ENCODE peak calls at places on chromosomes 3 and 15, in four cellular contexts. Z, D, L and Y are unnamed samples. For H3K9me3, the result is how much of the 10 kb centered on the place peaks cover.

GRCh38 chr3:140365872-140366697 is 311.8 kb upstream of the TRIM42 start:
- DNase-seq in Z (no peak), L (no peak), D (no peak), Y (no peak)

GRCh38 chr3:30286007-30286669 is 320.3 kb upstream of the TGFBR2 start:
- DNase-seq in D (peak), Z (peak), L (peak), Y (peak)

GRCh38 chr3:158095302-158095997 is 10.8 kb downstream of the SHOX2 start:
- DNase-seq in L (no peak), Z (no peak), D (no peak), Y (no peak)

GRCh38 chr3:195693428-195694216 is 27.2 kb upstream of the MUC20 start:
- DNase-seq in D (no peak), Z (no peak), L (no peak), Y (no peak)

GRCh38 chr3:99119312-99119810 is 217.9 kb upstream of the DCBLD2 start:
- DNase-seq in L (peak), Z (peak), D (peak), Y (no peak)

GRCh38 chr3:127954642-127955041 is 39.6 kb downstream of the KBTBD12 start:
- DNase-seq in Z (no peak), D (no peak), L (no peak), Y (no peak)

GRCh38 chr3:10926831-10927521 is 65.6 kb upstream of the SLC6A1 start:
- DNase-seq in Z (no peak), D (peak), L (peak), Y (peak)

GRCh38 chr3:10344944-10345575 is 24.1 kb upstream of the SEC13 start:
- DNase-seq in D (no peak), Z (no peak), L (no peak), Y (no peak)

GRCh38 chr15:41801185-41801584 is 26.7 kb upstream of the JMJD7 start:
- DNase-seq in D (no peak), L (no peak), Z (no peak), Y (no peak)

GRCh38 chr3:46129588-46130272 is 78.4 kb downstream of the CCR1 start:
- DNase-seq in D (no peak), Z (no peak), L (no peak), Y (no peak)

GRCh38 chr3:140553591-140553990 is 124.3 kb upstream of the TRIM42 start:
- DNase-seq in Z (no peak), L (no peak), D (no peak), Y (no peak)

GRCh38 chr3:195885036-195885871 is 23.1 kb downstream of the TNK2 start:
- DNase-seq in Z (no peak), D (no peak), L (no peak), Y (no peak)

GRCh38 chr3:130345487-130346079 is at the start of gene COL6A5:
- DNase-seq in Z (no peak), L (no peak), D (no peak), Y (peak)

GRCh38 chr3:125644036-125645025 is 49.0 kb upstream of the OSBPL11 start:
- DNase-seq in D (no peak), L (peak), Z (peak), Y (no peak)

GRCh38 chr3:21722768-21723167 is 28.2 kb downstream of the ZNF385D start:
- DNase-seq in D (no peak), L (no peak), Z (no peak), Y (no peak)
- H3K9me3 ChIP-seq in D (under half), L (under half), Z (under half), Y (under half)

GRCh38 chr15:25055356-25056068 is 100.7 kb downstream of the SNRPN start:
- DNase-seq in D (no peak), Z (no peak), L (no peak), Y (no peak)

GRCh38 chr15:25054943-25055342 is 100.2 kb downstream of the SNRPN start:
- DNase-seq in L (no peak), D (no peak), Z (no peak), Y (no peak)

GRCh38 chr15:25058080-25058785 is 103.4 kb downstream of the SNRPN start:
- DNase-seq in Z (no peak), L (no peak), D (no peak), Y (no peak)

GRCh38 chr15:25057574-25057973 is 102.8 kb downstream of the SNRPN start:
- DNase-seq in D (no peak), L (no peak), Z (no peak), Y (no peak)

GRCh38 chr15:25056484-25057429 is 102.0 kb downstream of the SNRPN start:
- DNase-seq in D (no peak), Z (no peak), L (no peak), Y (no peak)
- H3K9me3 ChIP-seq in D (under half), Z (half or more), L (under half), Y (under half)

DNA sequence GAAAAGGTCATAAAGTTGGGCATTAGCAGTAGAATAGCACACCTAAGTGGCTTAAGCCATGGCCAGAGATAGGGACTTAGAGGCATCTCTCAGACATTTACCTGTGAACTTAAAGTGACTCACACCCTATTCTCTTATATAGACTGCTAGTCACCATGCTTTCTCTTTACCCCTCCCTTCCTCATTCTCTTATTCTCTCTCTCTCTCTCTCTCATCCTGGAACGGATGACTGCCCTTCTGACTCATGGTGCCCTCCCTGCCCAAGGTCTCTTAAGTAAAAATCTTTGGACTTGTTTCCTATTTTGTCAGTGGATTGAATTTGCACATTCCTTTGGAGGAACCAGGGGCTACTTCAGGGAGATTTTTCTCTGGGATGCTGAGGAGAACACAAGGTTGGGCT is 58.8 kb downstream of the NPAP1 start:
- DNase-seq in D (no peak), L (no peak), Z (no peak), Y (no peak)
- H3K9me3 ChIP-seq in D (under half), L (under half), Z (under half), Y (under half)

DNA sequence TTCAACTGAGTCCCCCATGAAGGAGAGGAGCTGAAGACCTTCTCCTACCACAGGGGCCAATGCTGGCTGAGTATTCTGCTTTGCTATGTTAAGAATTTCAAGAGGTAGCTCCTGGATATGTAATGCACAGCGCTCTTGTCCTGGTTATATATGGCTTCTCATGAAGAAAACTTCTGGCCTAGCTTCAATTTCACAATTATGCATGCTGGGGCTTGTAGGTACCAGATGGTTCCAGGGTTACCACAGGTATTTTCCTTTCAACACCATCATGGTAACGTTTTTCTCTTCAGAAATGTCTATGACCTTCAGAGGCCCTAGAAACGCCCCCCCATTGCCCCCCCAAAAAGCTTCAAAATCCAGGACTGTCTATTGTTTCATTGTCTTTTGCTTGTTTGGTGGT is 311.7 kb upstream of the ICE2 start:
- DNase-seq in L (no peak), D (no peak), Z (no peak), Y (no peak)
- H3K9me3 ChIP-seq in L (under half), D (under half), Z (under half), Y (under half)

GRCh38 chr3:152539191-152539764 is 270.5 kb downstream of the MBNL1 start:
- DNase-seq in Z (no peak), L (no peak), D (no peak), Y (no peak)

GRCh38 chr3:152540120-152540519 is 271.4 kb downstream of the MBNL1 start:
- DNase-seq in L (no peak), D (no peak), Z (no peak), Y (no peak)

DNA sequence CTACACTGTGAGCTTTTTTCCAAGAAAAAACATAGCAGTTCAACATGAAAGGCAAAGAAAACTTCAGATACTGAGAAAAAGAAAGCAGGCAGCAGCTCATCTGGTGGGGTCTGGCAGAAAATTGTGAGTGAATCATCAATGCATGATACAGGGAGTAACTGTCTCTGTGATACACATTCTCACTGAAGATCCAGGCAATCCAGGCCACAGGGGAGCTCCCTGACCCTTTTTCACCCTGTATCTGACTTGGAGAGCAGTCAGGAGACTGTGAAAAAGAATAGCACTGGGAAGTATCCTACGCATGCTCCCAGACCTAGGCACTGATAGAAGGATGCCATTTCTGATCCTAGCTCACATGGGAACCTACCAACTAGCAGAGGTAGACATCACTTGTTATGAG is 269.8 kb downstream of the MBNL1 start:
- DNase-seq in D (no peak), L (peak), Z (no peak), Y (no peak)
- H3K9me3 ChIP-seq in D (under half), L (under half), Z (under half), Y (under half)

DNA sequence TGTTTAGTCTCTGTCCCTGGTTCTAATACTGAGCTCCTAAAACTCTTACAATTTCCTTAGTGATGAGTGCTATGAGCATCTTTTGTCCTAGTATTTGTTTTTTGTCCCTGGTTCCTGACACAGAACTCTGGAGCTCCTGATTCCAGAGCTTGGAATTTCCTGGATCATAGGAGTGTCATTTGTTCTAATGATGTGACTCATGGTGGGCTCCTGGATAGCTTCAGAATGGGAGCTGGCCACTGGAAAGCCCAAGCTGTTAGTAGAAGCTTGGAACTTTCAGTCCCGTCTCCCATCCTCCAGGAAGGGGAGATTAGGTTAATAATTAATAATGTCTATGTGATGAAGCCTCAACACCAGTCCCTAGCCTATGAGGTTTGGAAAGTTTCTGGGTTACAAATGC is 98.2 kb downstream of the CNTN6 start:
- DNase-seq in Z (no peak), L (no peak), D (peak), Y (no peak)
- H3K9me3 ChIP-seq in Z (under half), L (under half), D (under half), Y (under half)

GRCh38 chr3:194672876-194673275 is 885 bp upstream of the LSG1 start:
- DNase-seq in D (no peak), Z (no peak), L (peak), Y (no peak)
- H3K9me3 ChIP-seq in D (under half), Z (under half), L (under half), Y (under half)

GRCh38 chr15:25186906-25187645 is 232.3 kb downstream of the SNRPN start:
- DNase-seq in L (no peak), D (no peak), Z (no peak), Y (no peak)
- H3K9me3 ChIP-seq in L (under half), D (under half), Z (half or more), Y (under half)

DNA sequence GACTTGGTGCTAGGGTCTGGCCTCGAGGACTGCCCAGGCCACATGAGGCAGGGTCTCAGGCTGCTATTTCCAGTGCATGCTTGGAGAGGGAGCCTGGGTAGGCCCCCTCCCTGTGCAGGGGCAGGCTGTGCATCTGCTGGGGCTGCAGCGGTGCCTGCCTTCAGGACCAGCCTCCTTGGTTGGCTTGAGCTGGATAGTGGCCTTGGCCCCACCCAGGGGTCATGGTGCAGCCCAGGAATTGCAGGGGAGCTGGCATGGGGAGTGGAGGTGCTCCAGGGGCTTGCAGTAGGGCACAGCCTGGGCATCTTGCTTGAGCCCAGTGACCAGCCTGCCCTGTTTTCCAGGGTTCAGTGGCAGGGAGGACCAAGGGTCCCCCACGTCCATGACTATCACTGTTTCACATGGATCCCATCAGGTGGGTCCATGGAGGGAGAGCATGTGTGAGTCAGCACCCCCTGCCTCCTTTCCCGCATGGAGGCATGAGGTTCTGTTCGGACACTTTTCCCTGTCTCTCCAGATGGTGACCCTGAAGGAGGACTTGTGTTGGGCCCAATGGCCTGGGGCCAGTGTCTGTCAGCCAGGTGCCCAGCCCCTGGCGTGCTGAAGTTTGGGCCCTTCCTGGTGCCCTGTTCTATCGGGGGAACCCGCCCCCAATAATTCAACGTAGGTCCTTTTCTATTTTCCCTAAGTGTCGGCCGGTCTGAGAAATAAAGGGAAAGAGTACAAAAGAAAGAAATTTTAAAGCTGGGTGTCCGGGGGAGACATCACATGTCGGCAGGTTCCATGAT is 218.6 kb downstream of the SNRPN start:
- DNase-seq in Z (no peak), D (no peak), L (no peak), Y (no peak)
- H3K9me3 ChIP-seq in Z (half or more), D (under half), L (under half), Y (under half)